ENCODE peak calls at places on chromosomes 3 and 15, in five cellular contexts. One of them, this sample, is unnamed.

GRCh38 chr3:177979684-177980083 is 556.6 kb upstream of the KCNMB2 start:
- DNase-seq in H1: no peak
- DNase-seq in GM12891: no peak
- DNase-seq in GM12878: no peak
- DNase-seq in HepG2: no peak
- DNase-seq in this sample: no peak

GRCh38 chr3:119420196-119420595 is 43.2 kb downstream of the TMEM39A start:
- DNase-seq in H1: no peak
- DNase-seq in GM12891: no peak
- DNase-seq in GM12878: no peak
- DNase-seq in HepG2: no peak
- DNase-seq in this sample: no peak

GRCh38 chr15:74730619-74731316 is 5.4 kb upstream of the CYP1A1 start:
- DNase-seq in H1: no peak
- DNase-seq in GM12891: no peak
- DNase-seq in GM12878: no peak
- DNase-seq in HepG2: peak
- DNase-seq in this sample: no peak

GRCh38 chr15:95840004-95840403 is 490.5 kb upstream of the NR2F2 start:
- DNase-seq in H1: no peak
- DNase-seq in GM12891: no peak
- DNase-seq in GM12878: no peak
- DNase-seq in HepG2: no peak
- DNase-seq in this sample: no peak

GRCh38 chr3:151926956-151927355 is 53.5 kb downstream of the SUCNR1 start:
- DNase-seq in H1: no peak
- DNase-seq in GM12891: no peak
- DNase-seq in GM12878: no peak
- DNase-seq in HepG2: no peak
- DNase-seq in this sample: no peak

GRCh38 chr3:143084856-143085731 is 34.5 kb upstream of the CHST2 start:
- DNase-seq in H1: no peak
- DNase-seq in GM12891: no peak
- DNase-seq in GM12878: peak
- DNase-seq in HepG2: no peak
- DNase-seq in this sample: no peak

GRCh38 chr15:33089878-33090757 is 104.4 kb downstream of the FMN1 start:
- DNase-seq in H1: no peak
- DNase-seq in GM12891: no peak
- DNase-seq in GM12878: no peak
- DNase-seq in HepG2: no peak
- DNase-seq in this sample: no peak

GRCh38 chr3:139935071-139935865 is at the start of gene CLSTN2:
- DNase-seq in H1: no peak
- DNase-seq in GM12891: peak
- DNase-seq in GM12878: no peak
- DNase-seq in HepG2: no peak
- DNase-seq in this sample: peak

GRCh38 chr3:186024210-186024609 is 84.7 kb downstream of the ETV5 start:
- DNase-seq in H1: no peak
- DNase-seq in GM12891: no peak
- DNase-seq in GM12878: no peak
- DNase-seq in HepG2: no peak
- DNase-seq in this sample: no peak

GRCh38 chr3:51637941-51638471 is 33.0 kb upstream of the TEX264 start:
- DNase-seq in H1: peak
- DNase-seq in GM12891: peak
- DNase-seq in GM12878: no peak
- DNase-seq in HepG2: peak
- DNase-seq in this sample: peak

GRCh38 chr3:65960087-65960486 is 78.6 kb downstream of the MAGI1 start:
- DNase-seq in H1: no peak
- DNase-seq in GM12891: no peak
- DNase-seq in GM12878: no peak
- DNase-seq in HepG2: no peak
- DNase-seq in this sample: no peak

GRCh38 chr3:174821477-174821876 is 37.7 kb upstream of the NAALADL2 start:
- DNase-seq in H1: no peak
- DNase-seq in GM12891: no peak
- DNase-seq in GM12878: no peak
- DNase-seq in HepG2: no peak
- DNase-seq in this sample: no peak

GRCh38 chr3:13047296-13048165 is 25.7 kb downstream of the IQSEC1 start:
- DNase-seq in H1: no peak
- DNase-seq in GM12891: peak
- DNase-seq in GM12878: no peak
- DNase-seq in HepG2: no peak
- DNase-seq in this sample: no peak

GRCh38 chr3:56415672-56416071 is 52.6 kb downstream of the ERC2 start:
- DNase-seq in H1: no peak
- DNase-seq in GM12891: no peak
- DNase-seq in GM12878: no peak
- DNase-seq in HepG2: no peak
- DNase-seq in this sample: no peak

GRCh38 chr3:170244566-170244965 is 22.3 kb downstream of the PRKCI start:
- DNase-seq in H1: no peak
- DNase-seq in GM12891: no peak
- DNase-seq in GM12878: no peak
- DNase-seq in HepG2: no peak
- DNase-seq in this sample: no peak

DNA sequence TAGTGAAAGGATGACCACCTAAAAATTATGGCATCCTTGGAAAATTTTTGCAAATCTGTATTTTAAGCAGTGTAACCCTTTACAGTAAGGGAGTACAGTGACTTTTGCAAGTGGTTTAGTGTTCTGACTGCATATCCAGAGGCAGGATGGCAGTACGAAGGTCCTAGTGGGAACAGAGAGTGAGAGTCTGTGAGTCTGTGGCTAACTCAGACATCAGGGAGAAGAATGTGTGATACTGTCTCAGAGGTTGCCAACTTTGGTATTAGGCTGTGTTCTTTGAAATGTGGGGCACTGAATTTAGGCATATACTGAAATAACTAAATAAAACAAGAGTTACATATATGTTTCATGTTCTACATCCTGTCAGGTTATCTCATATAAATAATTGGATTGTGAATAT is 25.7 kb downstream of the PRKCI start:
- DNase-seq in H1: no peak
- DNase-seq in GM12891: no peak
- DNase-seq in GM12878: no peak
- DNase-seq in HepG2: no peak
- DNase-seq in this sample: no peak
- TF ChIP-seq TAF1 in H1: no peak
- TF ChIP-seq TAF1 in GM12891: no peak
- TF ChIP-seq TAF1 in GM12878: no peak
- TF ChIP-seq TAF1 in HepG2: no peak
- TF ChIP-seq TAF1 in this sample: no peak

GRCh38 chr15:81297580-81298575 is 26.1 kb downstream of the STARD5 start:
- DNase-seq in H1: no peak
- DNase-seq in GM12891: no peak
- DNase-seq in GM12878: no peak
- DNase-seq in HepG2: no peak
- DNase-seq in this sample: no peak

GRCh38 chr15:81295466-81296145 is 28.3 kb downstream of the STARD5 start:
- DNase-seq in H1: no peak
- DNase-seq in GM12891: no peak
- DNase-seq in GM12878: no peak
- DNase-seq in HepG2: no peak
- DNase-seq in this sample: no peak

GRCh38 chr15:81296218-81296617 is 27.7 kb downstream of the STARD5 start:
- DNase-seq in H1: no peak
- DNase-seq in GM12891: no peak
- DNase-seq in GM12878: no peak
- DNase-seq in HepG2: no peak
- DNase-seq in this sample: no peak

GRCh38 chr15:81297147-81297572 is 26.8 kb downstream of the STARD5 start:
- DNase-seq in H1: no peak
- DNase-seq in GM12891: no peak
- DNase-seq in GM12878: no peak
- DNase-seq in HepG2: no peak
- DNase-seq in this sample: no peak

DNA sequence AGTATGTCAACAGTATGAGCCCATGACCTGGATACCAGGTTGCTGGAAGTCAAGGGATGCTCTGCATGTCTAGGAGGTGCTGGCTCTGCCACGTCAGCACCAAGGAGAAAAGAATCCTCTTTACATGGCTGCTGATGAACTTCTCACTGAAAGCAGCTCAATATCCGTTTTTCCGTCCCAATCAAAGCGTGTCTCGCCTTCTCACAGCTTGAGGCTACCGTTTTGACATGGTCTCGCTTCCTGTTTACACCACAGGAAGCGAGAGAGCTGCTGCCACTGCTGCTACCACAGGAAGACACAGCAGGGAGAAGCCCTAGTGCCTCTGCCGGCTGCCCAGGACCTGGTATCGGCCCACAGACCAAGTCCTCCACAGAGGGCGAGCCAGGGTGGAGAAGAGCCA is 27.3 kb downstream of the STARD5 start:
- DNase-seq in H1: no peak
- DNase-seq in GM12891: peak
- DNase-seq in GM12878: peak
- DNase-seq in HepG2: no peak
- DNase-seq in this sample: peak
- TF ChIP-seq POLR2A in H1: no peak
- TF ChIP-seq POLR2A in GM12891: peak
- TF ChIP-seq POLR2A in GM12878: peak
- TF ChIP-seq POLR2A in HepG2: no peak
- TF ChIP-seq POLR2A in this sample: peak

GRCh38 chr3:110059431-110059830 is 722.1 kb upstream of the DPPA4 start:
- DNase-seq in H1: no peak
- DNase-seq in GM12891: no peak
- DNase-seq in GM12878: no peak
- DNase-seq in HepG2: no peak
- DNase-seq in this sample: no peak

GRCh38 chr3:110067527-110067926 is 730.2 kb upstream of the DPPA4 start:
- DNase-seq in H1: no peak
- DNase-seq in GM12891: no peak
- DNase-seq in GM12878: no peak
- DNase-seq in HepG2: no peak
- DNase-seq in this sample: no peak

GRCh38 chr3:110063178-110063577 is 725.8 kb upstream of the DPPA4 start:
- DNase-seq in H1: no peak
- DNase-seq in GM12891: no peak
- DNase-seq in GM12878: no peak
- DNase-seq in HepG2: no peak
- DNase-seq in this sample: no peak

GRCh38 chr3:110066201-110066600 is 728.9 kb upstream of the DPPA4 start:
- DNase-seq in H1: no peak
- DNase-seq in GM12891: no peak
- DNase-seq in GM12878: no peak
- DNase-seq in HepG2: no peak
- DNase-seq in this sample: no peak

DNA sequence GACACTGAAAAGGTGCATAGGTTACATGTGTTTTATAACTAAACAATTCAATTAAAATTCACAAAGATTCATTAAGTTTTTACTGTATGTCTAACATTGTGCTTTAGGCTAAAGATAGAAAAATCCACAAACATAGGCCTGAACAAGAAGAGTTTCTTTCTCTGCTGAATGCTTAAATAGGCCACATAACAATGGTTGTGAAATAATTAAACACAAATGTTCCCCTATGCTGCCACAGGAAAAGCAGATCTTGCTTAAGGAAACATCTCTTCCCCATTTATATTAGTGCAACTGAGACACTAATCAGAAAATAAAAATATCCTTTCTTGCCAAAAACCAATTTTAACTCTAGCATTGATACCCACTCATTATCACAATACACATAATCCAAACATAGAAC is 725.4 kb upstream of the DPPA4 start:
- DNase-seq in H1: no peak
- DNase-seq in GM12891: no peak
- DNase-seq in GM12878: no peak
- DNase-seq in HepG2: no peak
- DNase-seq in this sample: no peak
- TF ChIP-seq TAF1 in H1: no peak
- TF ChIP-seq TAF1 in GM12891: no peak
- TF ChIP-seq TAF1 in GM12878: no peak
- TF ChIP-seq TAF1 in HepG2: no peak
- TF ChIP-seq TAF1 in this sample: no peak

DNA sequence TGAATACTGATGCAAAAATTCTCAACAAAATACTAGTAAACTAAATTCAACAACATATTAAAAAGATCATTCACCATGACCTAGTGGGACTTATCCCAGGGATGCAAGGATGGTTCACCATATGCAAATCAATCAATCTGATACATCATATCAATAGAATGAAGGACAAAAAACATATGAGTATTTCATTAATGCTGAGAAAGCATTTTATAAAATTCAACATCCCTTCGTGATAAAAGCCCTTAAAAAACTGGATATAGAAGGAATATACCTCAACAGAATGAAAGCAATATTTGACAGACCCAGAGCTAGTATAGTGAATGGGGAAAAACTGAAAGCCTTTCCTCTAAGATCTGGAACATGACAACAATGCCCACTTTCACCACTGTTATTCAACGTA is 43.0 kb upstream of the FBN1 start:
- DNase-seq in H1: no peak
- DNase-seq in GM12891: no peak
- DNase-seq in GM12878: no peak
- DNase-seq in HepG2: no peak
- DNase-seq in this sample: no peak
- TF ChIP-seq POLR2A in H1: no peak
- TF ChIP-seq POLR2A in GM12891: no peak
- TF ChIP-seq POLR2A in GM12878: no peak
- TF ChIP-seq POLR2A in HepG2: no peak
- TF ChIP-seq POLR2A in this sample: no peak

GRCh38 chr3:101223016-101223415 is 97.4 kb downstream of the IMPG2 start:
- DNase-seq in H1: no peak
- DNase-seq in GM12891: no peak
- DNase-seq in GM12878: no peak
- DNase-seq in HepG2: no peak
- DNase-seq in this sample: no peak
- TF ChIP-seq TAF1 in H1: no peak
- TF ChIP-seq TAF1 in GM12891: no peak
- TF ChIP-seq TAF1 in GM12878: no peak
- TF ChIP-seq TAF1 in HepG2: no peak
- TF ChIP-seq TAF1 in this sample: no peak

GRCh38 chr15:34776706-34777105 is 18.6 kb downstream of the ACTC1 start:
- DNase-seq in H1: no peak
- DNase-seq in GM12891: no peak
- DNase-seq in GM12878: no peak
- DNase-seq in HepG2: no peak
- DNase-seq in this sample: no peak

GRCh38 chr15:34769711-34770110 is 14.9 kb upstream of the GJD2 start:
- DNase-seq in H1: no peak
- DNase-seq in GM12891: no peak
- DNase-seq in GM12878: no peak
- DNase-seq in HepG2: no peak
- DNase-seq in this sample: no peak

GRCh38 chr15:34773916-34774315 is 19.1 kb upstream of the GJD2 start:
- DNase-seq in H1: no peak
- DNase-seq in GM12891: no peak
- DNase-seq in GM12878: no peak
- DNase-seq in HepG2: no peak
- DNase-seq in this sample: no peak

GRCh38 chr15:34773013-34773412 is 18.2 kb upstream of the GJD2 start:
- DNase-seq in H1: no peak
- DNase-seq in GM12891: no peak
- DNase-seq in GM12878: no peak
- DNase-seq in HepG2: no peak
- DNase-seq in this sample: no peak

GRCh38 chr15:34772312-34772711 is 17.5 kb upstream of the GJD2 start:
- DNase-seq in H1: no peak
- DNase-seq in GM12891: no peak
- DNase-seq in GM12878: no peak
- DNase-seq in HepG2: no peak
- DNase-seq in this sample: no peak
- TF ChIP-seq POLR2A in H1: no peak
- TF ChIP-seq POLR2A in GM12891: no peak
- TF ChIP-seq POLR2A in GM12878: no peak
- TF ChIP-seq POLR2A in HepG2: no peak
- TF ChIP-seq POLR2A in this sample: no peak